ENCODE peak calls at places on chromosomes 12 and 14, in six cellular contexts. I is uterus, W is lung, E is Peyer's patch, S is OCI-LY7, D is lower leg skin. B is an unnamed sample.
A peak's percentile ranks its signal among the peaks of the same experiment; 100 is the strongest.

GRCh38 chr12:98291828-98292227 is 223.6 kb upstream of the TMPO start:
- DNase-seq in I (no peak), W (no peak), E (no peak), S (no peak), D (no peak), B (no peak)

GRCh38 chr12:24463392-24463791 is 485.5 kb downstream of the BCAT1 start:
- DNase-seq in I (no peak), W (no peak), E (no peak), S (no peak), D (no peak), B (no peak)

GRCh38 chr14:24179961-24180726 is 8.3 kb downstream of the REC8 start:
- DNase-seq in I (peak; percentile 42), W (no peak), E (no peak), S (no peak), D (no peak), B (no peak)

GRCh38 chr12:49807991-49808580 is 20.1 kb downstream of the NCKAP5L start:
- DNase-seq in I (no peak), W (no peak), E (no peak), S (no peak), D (peak; percentile 80), B (peak; percentile 44)

GRCh38 chr12:52285851-52286530 is 5.3 kb downstream of the KRT81 start:
- DNase-seq in I (no peak), W (no peak), E (peak; percentile 40), S (no peak), D (peak; percentile 71), B (no peak)

GRCh38 chr12:96274331-96274730 is 80.2 kb downstream of the ELK3 start:
- DNase-seq in I (no peak), W (no peak), E (no peak), S (no peak), D (no peak), B (no peak)

GRCh38 chr14:35534130-35534883 is at the start of gene INSM2:
- DNase-seq in I (no peak), W (no peak), E (no peak), S (peak; percentile 10), D (peak; percentile 84), B (no peak)

GRCh38 chr12:25833657-25834056 is 124.8 kb upstream of the RASSF8 start:
- DNase-seq in I (no peak), W (no peak), E (no peak), S (no peak), D (no peak), B (no peak)

GRCh38 chr12:27861428-27862167 is 81.6 kb upstream of the MANSC4 start:
- DNase-seq in I (peak; percentile 29), W (peak; percentile 42), E (peak; percentile 80), S (peak; percentile 78), D (no peak), B (peak; percentile 71)